ENCODE peak calls at places on chromosomes 11 and 22, in five cellular contexts. M, D, Y, T and K are unnamed samples.

GRCh38 chr22:29166180-29166579 is 39.5 kb upstream of the EMID1 start:
- DNase-seq in Y (no peak), T (no peak), M (no peak), D (no peak), K (no peak)

GRCh38 chr11:105906517-105906916 is 115.5 kb downstream of the MSANTD4 start:
- DNase-seq in Y (no peak), D (no peak), M (no peak), T (no peak), K (no peak)

GRCh38 chr22:46278656-46279645 is 11.1 kb downstream of the TTC38 start:
- DNase-seq in D (no peak), Y (no peak), T (no peak), M (no peak), K (no peak)

GRCh38 chr11:6474806-6475500 is 1.2 kb upstream of the TRIM3 start:
- DNase-seq in D (no peak), Y (peak; percentile 31), T (no peak), M (no peak), K (no peak)

GRCh38 chr11:120139316-120140069 is 1.6 kb upstream of the TRIM29 start:
- DNase-seq in Y (no peak), T (peak; percentile 7), D (no peak), M (no peak), K (no peak)

GRCh38 chr22:36486619-36487384 is 5.4 kb upstream of the TXN2 start:
- DNase-seq in Y (peak; percentile 66), T (no peak), D (peak; percentile 56), M (no peak), K (peak; percentile 73)

GRCh38 chr22:45777046-45777851 is 105.6 kb downstream of the ATXN10 start:
- DNase-seq in D (peak; percentile 29), T (no peak), M (no peak), Y (no peak), K (peak; percentile 38)

GRCh38 chr11:12433571-12434061 is 56.2 kb downstream of the PARVA start:
- DNase-seq in T (no peak), Y (no peak), D (peak; percentile 91), M (no peak), K (no peak)

GRCh38 chr22:43826142-43827093 is 14.3 kb upstream of the EFCAB6 start:
- DNase-seq in T (peak; percentile 45), M (peak; percentile 60), D (peak; percentile 86), Y (no peak), K (no peak)

GRCh38 chr22:42885446-42885845 is 28.4 kb upstream of the ARFGAP3 start:
- DNase-seq in D (peak; percentile 13), Y (no peak), T (no peak), M (no peak), K (no peak)

GRCh38 chr22:38218661-38219331 is 17.0 kb downstream of the MAFF start:
- DNase-seq in D (peak; percentile 94), T (no peak), Y (no peak), M (peak; percentile 86), K (no peak)

GRCh38 chr11:65340226-65340625 is 6.6 kb downstream of the DPF2 start:
- DNase-seq in Y (no peak), D (no peak), T (peak; percentile 46), M (no peak), K (no peak)

GRCh38 chr11:88402192-88402715 is 64.7 kb upstream of the CTSC start:
- DNase-seq in D (peak; percentile 80), T (no peak), Y (no peak), M (peak; percentile 26), K (no peak)

GRCh38 chr11:125902315-125902926 is 585 bp downstream of the PUS3 start:
- DNase-seq in M (no peak), D (no peak), Y (no peak), T (no peak), K (no peak)

GRCh38 chr11:131546218-131546895 is 175.9 kb downstream of the NTM start:
- DNase-seq in M (no peak), Y (no peak), T (no peak), D (peak; percentile 1), K (no peak)

GRCh38 chr11:12750181-12750580 is 76.0 kb downstream of the TEAD1 start:
- DNase-seq in T (no peak), D (no peak), M (no peak), Y (no peak), K (no peak)